ENCODE peak calls at places on chromosomes 6 and 20, in eight cellular contexts. Y is A549, A is tibial nerve, W is heart left ventricle, V is GM12892, P is stomach, Q is H54, G is adrenal gland. E is an unnamed sample.

GRCh38 chr6:7016238-7016637 is 91.5 kb upstream of the RREB1 start:
- DNase-seq in Y (no peak), A (peak; percentile 5), W (no peak), V (no peak), P (no peak), Q (no peak), G (no peak), E (no peak)

GRCh38 chr6:69647726-69648125 is 149.1 kb downstream of the LMBRD1 start:
- DNase-seq in Y (no peak), A (no peak), W (no peak), V (no peak), P (no peak), Q (no peak), G (no peak), E (no peak)

GRCh38 chr6:153616506-153616905 is 422.5 kb upstream of the OPRM1 start:
- DNase-seq in Y (no peak), A (no peak), W (no peak), V (no peak), P (no peak), Q (no peak), G (no peak), E (no peak)

GRCh38 chr6:67045076-67045475 is 1338.0 kb upstream of the EYS start:
- DNase-seq in Y (no peak), A (no peak), W (no peak), V (no peak), P (no peak), Q (no peak), G (no peak), E (no peak)

GRCh38 chr20:10249048-10249770 is 30.6 kb downstream of the SNAP25 start:
- DNase-seq in Y (peak; percentile 51), A (no peak), W (no peak), V (no peak), P (no peak), Q (no peak), G (no peak), E (no peak)

GRCh38 chr6:69957990-69958559 is 91.7 kb downstream of the COL19A1 start:
- DNase-seq in Y (no peak), A (no peak), W (no peak), V (no peak), P (no peak), Q (no peak), G (no peak), E (no peak)

GRCh38 chr6:84197708-84198107 is 29.7 kb downstream of the CEP162 start:
- DNase-seq in Y (no peak), A (no peak), W (no peak), V (no peak), P (no peak), Q (no peak), G (no peak), E (peak; percentile 4)

GRCh38 chr6:137589067-137589848 is 95.1 kb upstream of the OLIG3 start:
- DNase-seq in Y (peak; percentile 10), A (no peak), W (no peak), V (peak; percentile 24), P (peak; percentile 52), Q (peak; percentile 10), G (no peak), E (peak; percentile 74)

GRCh38 chr6:159966981-159967380 is 1.9 kb upstream of the IGF2R start:
- DNase-seq in Y (no peak), A (no peak), W (no peak), V (no peak), P (no peak), Q (no peak), G (no peak), E (peak; percentile 24)

GRCh38 chr20:50834599-50835005 is 39.7 kb downstream of the BCAS4 start:
- DNase-seq in Y (no peak), A (no peak), W (no peak), V (no peak), P (no peak), Q (no peak), G (no peak), E (no peak)

GRCh38 chr6:84625510-84625909 is 138.9 kb downstream of the TBX18 start:
- DNase-seq in Y (no peak), A (no peak), W (no peak), V (no peak), P (no peak), Q (no peak), G (no peak), E (no peak)

GRCh38 chr6:160328447-160328846 is 19.7 kb upstream of the SLC22A3 start:
- DNase-seq in Y (no peak), A (no peak), W (no peak), V (no peak), P (no peak), Q (no peak), G (peak; percentile 40), E (no peak)

GRCh38 chr20:63700199-63701050 is 4.0 kb downstream of the TNFRSF6B start:
- DNase-seq in Y (no peak), A (no peak), W (peak; percentile 27), V (peak; percentile 18), P (no peak), Q (no peak), G (no peak), E (no peak)

GRCh38 chr20:63702036-63702665 is 5.6 kb downstream of the ARFRP1 start:
- DNase-seq in Y (no peak), A (no peak), W (no peak), V (no peak), P (no peak), Q (no peak), G (no peak), E (no peak)

GRCh38 chr20:63701329-63702035 is 5.0 kb downstream of the TNFRSF6B start:
- DNase-seq in Y (no peak), A (peak; percentile 4), W (peak; percentile 43), V (peak; percentile 17), P (no peak), Q (peak; percentile 45), G (no peak), E (no peak)

GRCh38 chr20:63699466-63700198 is 3.2 kb downstream of the TNFRSF6B start:
- DNase-seq in Y (no peak), A (peak; percentile 4), W (peak; percentile 48), V (no peak), P (no peak), Q (peak; percentile 31), G (no peak), E (no peak)

GRCh38 chr20:63701051-63701328 is 4.5 kb downstream of the TNFRSF6B start:
- DNase-seq in Y (no peak), A (no peak), W (no peak), V (peak; percentile 8), P (no peak), Q (no peak), G (no peak), E (no peak)
- TF ChIP-seq POLR2A in Y (no peak), A (no peak), W (no peak), V (no peak), P (no peak), Q (no peak), G (no peak), E (no peak)

GRCh38 chr20:34704177-34705007 is at the start of gene TP53INP2:
- DNase-seq in Y (peak; percentile 82), A (peak; percentile 89), W (peak; percentile 97), V (peak; percentile 75), P (peak; percentile 96), Q (peak; percentile 83), G (peak; percentile 97), E (peak; percentile 95)
- TF ChIP-seq POLR2A in Y (no peak), A (peak; percentile 79), W (peak; percentile 94), V (peak; percentile 40), P (peak; percentile 17), Q (peak; percentile 25), G (peak; percentile 93), E (peak; percentile 77)

GRCh38 chr20:47338131-47338628 is 18.3 kb downstream of the ZMYND8 start:
- DNase-seq in Y (no peak), A (no peak), W (peak; percentile 44), V (no peak), P (no peak), Q (no peak), G (peak; percentile 56), E (no peak)

GRCh38 chr20:47334022-47334551 is 22.4 kb downstream of the ZMYND8 start:
- DNase-seq in Y (peak; percentile 77), A (no peak), W (no peak), V (no peak), P (no peak), Q (peak; percentile 60), G (no peak), E (peak; percentile 39)

GRCh38 chr20:47336013-47336754 is 20.3 kb downstream of the ZMYND8 start:
- DNase-seq in Y (no peak), A (no peak), W (peak; percentile 70), V (no peak), P (no peak), Q (no peak), G (peak; percentile 82), E (no peak)

GRCh38 chr20:47337413-47337812 is 19.1 kb downstream of the ZMYND8 start:
- DNase-seq in Y (no peak), A (no peak), W (no peak), V (no peak), P (no peak), Q (no peak), G (no peak), E (no peak)

DNA sequence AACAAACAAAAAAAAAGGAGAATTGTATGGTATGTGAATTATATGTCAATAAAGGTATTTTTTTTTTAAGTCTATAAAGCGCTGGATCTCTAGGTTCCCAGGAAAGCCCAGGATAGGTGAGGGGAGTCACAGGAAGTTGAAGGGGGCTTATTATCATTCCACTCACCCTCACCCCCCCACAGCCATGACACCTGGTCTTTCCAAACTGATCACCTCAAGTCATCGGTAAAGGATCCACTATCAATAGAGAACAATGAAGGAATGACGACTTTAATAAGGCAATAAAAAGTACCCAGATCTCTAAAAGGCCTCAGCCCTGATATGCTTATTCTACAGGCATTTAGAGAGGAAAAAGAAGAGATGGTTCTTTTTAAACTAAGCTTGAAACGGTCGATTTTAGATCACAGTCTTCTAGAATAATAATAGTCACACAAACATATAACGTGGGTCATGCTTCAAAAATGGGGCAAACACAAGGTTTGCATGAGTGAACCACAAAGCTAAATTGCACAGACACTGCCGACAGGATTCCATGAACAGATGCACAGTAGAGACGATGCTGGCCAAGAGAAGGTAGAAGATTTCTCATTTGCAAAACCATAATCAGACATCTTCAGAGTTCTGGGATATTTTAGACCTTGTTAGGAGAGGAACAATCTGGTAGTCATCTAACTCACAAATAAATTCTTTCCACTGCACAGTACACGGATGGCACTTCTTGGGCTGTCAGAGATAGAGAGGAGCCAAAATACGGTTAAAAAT is 21.1 kb downstream of the ZMYND8 start:
- DNase-seq in Y (no peak), A (no peak), W (no peak), V (no peak), P (no peak), Q (no peak), G (no peak), E (no peak)
- TF ChIP-seq POLR2A in Y (no peak), A (no peak), W (no peak), V (no peak), P (no peak), Q (no peak), G (no peak), E (no peak)

DNA sequence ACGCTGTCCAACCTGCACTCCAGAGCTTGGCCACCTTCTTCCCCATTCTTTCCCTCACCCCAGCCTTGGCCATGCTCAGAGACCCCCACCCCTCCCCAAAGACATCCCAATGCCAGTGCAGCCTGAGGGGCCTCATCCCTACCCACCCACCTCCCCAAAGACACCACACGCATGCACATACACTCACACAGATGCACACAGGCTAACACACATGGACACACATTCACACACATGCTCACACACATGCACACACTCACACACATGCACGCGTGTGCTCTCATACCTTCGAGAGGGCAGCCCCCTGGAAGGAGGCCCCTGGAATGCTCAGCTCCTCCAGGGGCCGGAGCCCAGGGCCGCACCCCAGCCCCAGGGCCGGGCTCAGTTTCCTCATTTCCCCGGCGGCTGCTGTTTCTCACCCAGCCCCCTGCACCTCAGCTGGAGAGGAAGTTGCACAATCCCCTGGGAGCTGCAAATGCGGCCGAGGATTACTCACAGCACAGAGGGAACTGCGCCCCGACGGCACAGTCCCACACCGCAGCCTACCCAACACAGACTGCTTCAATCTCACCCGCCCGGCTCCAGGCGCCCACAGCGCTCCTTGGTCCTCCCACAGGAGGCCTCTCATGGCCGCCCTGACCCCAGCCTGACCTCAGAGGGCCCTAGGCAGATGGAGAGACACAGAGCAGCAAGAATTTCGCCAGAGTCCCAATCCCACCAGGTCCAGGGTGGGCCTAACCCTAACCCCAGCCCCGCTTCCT is 12.1 kb downstream of the TFEB start:
- DNase-seq in Y (peak; percentile 83), A (peak; percentile 63), W (peak; percentile 91), V (peak; percentile 90), P (peak; percentile 59), Q (peak; percentile 94), G (peak; percentile 85), E (no peak)
- TF ChIP-seq POLR2A in Y (peak; percentile 11), A (no peak), W (peak; percentile 17), V (peak; percentile 88), P (no peak), Q (no peak), G (no peak), E (no peak)